ENCODE peak calls at places on chromosomes 6 and 20, in nine cellular contexts. D is caudate nucleus, U is IMR-90, P is cardiac muscle cell, J is body of pancreas, O is dorsolateral prefrontal cortex, M is PC-3, G is heart right ventricle, S is colonic mucosa. F is an unnamed sample.

GRCh38 chr6:79984261-79984660 is 20.2 kb upstream of the TTK start:
- DNase-seq in D (no peak), U (no peak), P (no peak), J (no peak), O (no peak), M (peak), G (no peak), S (no peak), F (no peak)

GRCh38 chr20:40868568-40869223 is 159.9 kb upstream of the TOP1 start:
- DNase-seq in D (no peak), U (peak), P (no peak), J (peak), O (no peak), M (no peak), G (peak), S (no peak), F (peak)

GRCh38 chr20:18191336-18191735 is 53.7 kb downstream of the KAT14 start:
- DNase-seq in D (no peak), U (no peak), P (no peak), J (no peak), O (no peak), M (no peak), G (no peak), S (no peak), F (no peak)

GRCh38 chr6:166657531-166657930 is 30.5 kb upstream of the RPS6KA2 start:
- DNase-seq in D (no peak), U (no peak), P (no peak), J (no peak), O (no peak), M (no peak), G (no peak), S (no peak), F (no peak)

GRCh38 chr6:16043171-16044142 is 85.4 kb upstream of the MYLIP start:
- DNase-seq in D (no peak), U (no peak), P (no peak), J (peak), O (no peak), M (no peak), G (no peak), S (no peak), F (no peak)

GRCh38 chr6:158801655-158802294 is 17.4 kb downstream of the EZR start:
- DNase-seq in D (no peak), U (no peak), P (no peak), J (peak), O (no peak), M (no peak), G (peak), S (peak), F (no peak)

GRCh38 chr6:165983112-165984072 is 184.3 kb downstream of the TBXT start:
- DNase-seq in D (no peak), U (no peak), P (no peak), J (no peak), O (no peak), M (no peak), G (no peak), S (no peak), F (no peak)

GRCh38 chr6:41894366-41895299 is 542 bp downstream of the USP49 start:
- DNase-seq in D (no peak), U (no peak), P (peak), J (no peak), O (no peak), M (no peak), G (no peak), S (no peak), F (no peak)

GRCh38 chr6:4313044-4313686 is 177.8 kb upstream of the ECI2 start:
- DNase-seq in D (no peak), U (peak), P (peak), J (peak), O (no peak), M (peak), G (peak), S (peak), F (no peak)

GRCh38 chr6:87397656-87398055 is 10.1 kb upstream of the CFAP206 start:
- DNase-seq in D (no peak), U (no peak), P (no peak), J (no peak), O (no peak), M (no peak), G (no peak), S (no peak), F (no peak)

GRCh38 chr6:169777896-169778295 is 26.5 kb downstream of the ERMARD start:
- DNase-seq in D (no peak), U (no peak), P (no peak), J (no peak), O (no peak), M (no peak), G (no peak), S (peak), F (no peak)

GRCh38 chr6:106070626-106071025 is 15.5 kb upstream of the PRDM1 start:
- DNase-seq in D (no peak), U (no peak), P (no peak), J (no peak), O (no peak), M (peak), G (no peak), S (no peak), F (no peak)

GRCh38 chr20:58775371-58775770 is 75.3 kb downstream of the GNAS-AS1 start:
- DNase-seq in D (no peak), U (no peak), P (no peak), J (no peak), O (no peak), M (no peak), G (no peak), S (no peak), F (no peak)

GRCh38 chr6:72616406-72617015 is 5.4 kb upstream of the KCNQ5 start:
- DNase-seq in D (no peak), U (peak), P (peak), J (no peak), O (no peak), M (peak), G (no peak), S (no peak), F (no peak)

GRCh38 chr20:17460119-17460518 is 71.1 kb downstream of the BFSP1 start:
- DNase-seq in D (no peak), U (no peak), P (no peak), J (no peak), O (no peak), M (no peak), G (no peak), S (no peak), F (no peak)

GRCh38 chr6:33651947-33652346 is 30.8 kb downstream of the ITPR3 start:
- DNase-seq in D (no peak), U (no peak), P (no peak), J (no peak), O (no peak), M (no peak), G (no peak), S (no peak), F (no peak)

GRCh38 chr6:170129691-170130171 is 161.1 kb downstream of the DLL1 start:
- DNase-seq in D (no peak), U (no peak), P (peak), J (peak), O (peak), M (peak), G (peak), S (peak), F (no peak)

GRCh38 chr6:42629845-42630244 is 66.0 kb downstream of the UBR2 start:
- DNase-seq in D (no peak), U (no peak), P (no peak), J (no peak), O (no peak), M (no peak), G (no peak), S (no peak), F (no peak)

GRCh38 chr6:54805077-54805476 is 41.5 kb upstream of the FAM83B start:
- DNase-seq in D (no peak), U (peak), P (peak), J (no peak), O (no peak), M (no peak), G (no peak), S (no peak), F (no peak)

GRCh38 chr6:32194825-32195651 is 2.6 kb upstream of the GPSM3 start:
- DNase-seq in D (no peak), U (peak), P (peak), J (peak), O (no peak), M (peak), G (peak), S (peak), F (no peak)

GRCh38 chr6:156720739-156721714 is 56.2 kb upstream of the ARID1B start:
- DNase-seq in D (no peak), U (peak), P (no peak), J (peak), O (no peak), M (no peak), G (no peak), S (peak), F (no peak)

GRCh38 chr6:41674231-41675000 is 36.1 kb downstream of the MDFI start:
- DNase-seq in D (no peak), U (no peak), P (no peak), J (no peak), O (no peak), M (no peak), G (no peak), S (no peak), F (no peak)

GRCh38 chr20:18541741-18542140 is 25.5 kb upstream of the SMIM26 start:
- DNase-seq in D (no peak), U (no peak), P (no peak), J (no peak), O (no peak), M (peak), G (no peak), S (no peak), F (no peak)

GRCh38 chr6:158571826-158572652 is 12.1 kb downstream of the TMEM181 start:
- DNase-seq in D (no peak), U (no peak), P (no peak), J (peak), O (no peak), M (peak), G (no peak), S (peak), F (no peak)

GRCh38 chr6:96499781-96500180 is 21.8 kb upstream of the UFL1 start:
- DNase-seq in D (no peak), U (no peak), P (no peak), J (peak), O (no peak), M (no peak), G (no peak), S (no peak), F (no peak)

GRCh38 chr6:170049641-170050491 is 241.0 kb downstream of the DLL1 start:
- DNase-seq in D (no peak), U (peak), P (no peak), J (peak), O (peak), M (no peak), G (peak), S (peak), F (no peak)

GRCh38 chr6:110329348-110329728 is 28.8 kb downstream of the METTL24 start:
- DNase-seq in D (no peak), U (peak), P (no peak), J (no peak), O (no peak), M (no peak), G (no peak), S (no peak), F (no peak)

GRCh38 chr20:33437141-33437911 is 6.2 kb downstream of the SNTA1 start:
- DNase-seq in D (no peak), U (peak), P (peak), J (peak), O (peak), M (no peak), G (peak), S (no peak), F (peak)

GRCh38 chr6:145815351-145815772 is 767 bp upstream of the FBXO30 start:
- DNase-seq in D (no peak), U (peak), P (no peak), J (no peak), O (no peak), M (no peak), G (peak), S (no peak), F (peak)

GRCh38 chr6:135257641-135258405 is 76.7 kb downstream of the MYB start:
- DNase-seq in D (no peak), U (no peak), P (no peak), J (no peak), O (no peak), M (no peak), G (no peak), S (no peak), F (no peak)

GRCh38 chr6:152310371-152310954 is 326.7 kb downstream of the SYNE1 start:
- DNase-seq in D (no peak), U (no peak), P (no peak), J (no peak), O (no peak), M (no peak), G (no peak), S (no peak), F (no peak)

GRCh38 chr6:143457563-143458359 is 7.2 kb downstream of the PEX3 start:
- DNase-seq in D (no peak), U (peak), P (peak), J (peak), O (no peak), M (peak), G (no peak), S (no peak), F (no peak)
- H3K27ac ChIP-seq in D (no peak), U (no peak), P (no peak), J (peak), O (no peak), M (no peak), G (no peak), S (no peak), F (no peak)

GRCh38 chr6:35368038-35368887 is 25.9 kb downstream of the PPARD start:
- DNase-seq in D (no peak), U (peak), P (no peak), J (no peak), O (no peak), M (peak), G (no peak), S (no peak), F (no peak)
- H3K27ac ChIP-seq in D (no peak), U (peak), P (no peak), J (no peak), O (no peak), M (peak), G (no peak), S (no peak), F (no peak)

GRCh38 chr20:8542115-8542486 is 410.0 kb downstream of the PLCB1 start:
- DNase-seq in D (no peak), U (no peak), P (no peak), J (no peak), O (no peak), M (no peak), G (no peak), S (no peak), F (no peak)
- H3K27ac ChIP-seq in D (no peak), U (no peak), P (no peak), J (no peak), O (no peak), M (no peak), G (peak), S (no peak), F (no peak)

GRCh38 chr6:168062346-168063289 is 16.4 kb downstream of the FRMD1 start:
- DNase-seq in D (no peak), U (no peak), P (no peak), J (no peak), O (no peak), M (no peak), G (no peak), S (no peak), F (no peak)
- H3K27ac ChIP-seq in D (no peak), U (no peak), P (no peak), J (no peak), O (no peak), M (no peak), G (no peak), S (no peak), F (no peak)

DNA sequence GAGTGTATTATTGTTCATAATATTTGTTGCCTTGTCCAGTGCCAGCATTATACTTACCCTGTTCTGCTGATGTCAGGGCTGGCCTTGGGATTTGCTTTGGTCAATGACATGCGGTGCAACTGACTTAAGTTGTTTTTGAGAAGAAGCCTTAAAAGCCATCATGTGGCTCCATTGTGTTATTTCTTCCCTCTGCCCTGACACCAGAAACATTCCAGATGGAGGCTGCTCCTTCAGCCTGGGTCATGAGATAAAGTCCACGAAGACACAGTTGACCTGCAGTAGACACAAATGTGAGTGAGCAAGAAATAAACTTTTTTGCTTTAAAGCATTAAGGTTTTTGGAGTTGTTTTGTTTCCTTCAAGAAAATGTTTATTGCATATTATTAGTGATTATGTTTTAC is 7.5 kb upstream of the HINT3 start:
- DNase-seq in D (no peak), U (no peak), P (no peak), J (no peak), O (no peak), M (no peak), G (no peak), S (no peak), F (no peak)
- H3K27ac ChIP-seq in D (no peak), U (no peak), P (no peak), J (no peak), O (no peak), M (no peak), G (no peak), S (no peak), F (no peak)

DNA sequence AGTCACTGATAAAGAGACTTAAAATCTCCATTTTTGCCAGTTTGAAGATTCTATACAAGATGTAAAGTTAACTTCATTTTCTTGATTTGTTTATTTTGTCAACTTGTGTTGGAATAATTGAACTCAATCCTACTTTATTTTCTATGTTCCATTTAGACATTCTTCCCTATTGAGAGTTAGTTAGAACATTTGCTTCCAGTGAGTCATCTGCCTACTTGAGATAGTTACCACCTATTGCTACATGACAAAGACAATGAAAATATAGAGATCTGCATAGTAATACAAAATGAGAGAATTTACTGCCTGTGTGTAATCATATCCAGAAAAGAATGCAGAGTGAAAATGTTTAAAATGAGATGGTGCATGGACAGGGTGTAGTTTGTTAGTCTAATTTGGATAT is 419.9 kb downstream of the NKAIN2 start:
- DNase-seq in D (no peak), U (no peak), P (no peak), J (no peak), O (no peak), M (no peak), G (no peak), S (no peak), F (no peak)
- H3K27ac ChIP-seq in D (no peak), U (no peak), P (no peak), J (no peak), O (no peak), M (no peak), G (no peak), S (no peak), F (no peak)

F was measured in substantia nigra.